ENCODE peak calls at places on chromosomes 4 and X, in six cellular contexts. One of them, this sample, is unnamed.

GRCh38 chr4:87977521-87978278 is 2.2 kb downstream of the SPP1 start:
- DNase-seq in amniotic epithelial cell: no peak
- DNase-seq in naive thymus-derived CD8-positive, alpha-beta T cell: no peak
- DNase-seq in iPS-NIHi11: no peak
- DNase-seq in effector CD4-positive, alpha-beta T cell: no peak
- DNase-seq in NCI-H1930: peak
- DNase-seq in this sample: no peak

GRCh38 chrX:116111934-116112595 is 58.5 kb upstream of the AGTR2 start:
- DNase-seq in amniotic epithelial cell: no peak
- DNase-seq in naive thymus-derived CD8-positive, alpha-beta T cell: no peak
- DNase-seq in iPS-NIHi11: no peak
- DNase-seq in effector CD4-positive, alpha-beta T cell: no peak
- DNase-seq in NCI-H1930: no peak
- DNase-seq in this sample: no peak

GRCh38 chr4:137310156-137310555 is 222.1 kb downstream of the PCDH18 start:
- DNase-seq in amniotic epithelial cell: peak
- DNase-seq in naive thymus-derived CD8-positive, alpha-beta T cell: no peak
- DNase-seq in iPS-NIHi11: no peak
- DNase-seq in effector CD4-positive, alpha-beta T cell: no peak
- DNase-seq in NCI-H1930: no peak
- DNase-seq in this sample: no peak

GRCh38 chr4:56424697-56425514 is 10.5 kb downstream of the PPAT start:
- DNase-seq in amniotic epithelial cell: peak
- DNase-seq in naive thymus-derived CD8-positive, alpha-beta T cell: peak
- DNase-seq in iPS-NIHi11: peak
- DNase-seq in effector CD4-positive, alpha-beta T cell: peak
- DNase-seq in NCI-H1930: no peak
- DNase-seq in this sample: no peak

GRCh38 chr4:161382655-161383054 is 781.1 kb downstream of the FSTL5 start:
- DNase-seq in amniotic epithelial cell: no peak
- DNase-seq in naive thymus-derived CD8-positive, alpha-beta T cell: no peak
- DNase-seq in iPS-NIHi11: no peak
- DNase-seq in effector CD4-positive, alpha-beta T cell: no peak
- DNase-seq in NCI-H1930: no peak
- DNase-seq in this sample: no peak

GRCh38 chr4:151522790-151523332 is 113.9 kb downstream of the FHIP1A start:
- DNase-seq in amniotic epithelial cell: no peak
- DNase-seq in naive thymus-derived CD8-positive, alpha-beta T cell: no peak
- DNase-seq in iPS-NIHi11: no peak
- DNase-seq in effector CD4-positive, alpha-beta T cell: no peak
- DNase-seq in NCI-H1930: no peak
- DNase-seq in this sample: no peak

GRCh38 chr4:2686379-2687265 is 69.5 kb downstream of the TNIP2 start:
- DNase-seq in amniotic epithelial cell: no peak
- DNase-seq in naive thymus-derived CD8-positive, alpha-beta T cell: no peak
- DNase-seq in iPS-NIHi11: no peak
- DNase-seq in effector CD4-positive, alpha-beta T cell: no peak
- DNase-seq in NCI-H1930: no peak
- DNase-seq in this sample: no peak

GRCh38 chr4:80128941-80129340 is 55.9 kb upstream of the ANTXR2 start:
- DNase-seq in amniotic epithelial cell: no peak
- DNase-seq in naive thymus-derived CD8-positive, alpha-beta T cell: no peak
- DNase-seq in iPS-NIHi11: no peak
- DNase-seq in effector CD4-positive, alpha-beta T cell: no peak
- DNase-seq in NCI-H1930: no peak
- DNase-seq in this sample: no peak

GRCh38 chrX:65740909-65741308 is 73.5 kb downstream of the MSN start:
- DNase-seq in amniotic epithelial cell: no peak
- DNase-seq in naive thymus-derived CD8-positive, alpha-beta T cell: no peak
- DNase-seq in iPS-NIHi11: no peak
- DNase-seq in effector CD4-positive, alpha-beta T cell: no peak
- DNase-seq in NCI-H1930: no peak
- DNase-seq in this sample: no peak

This sample was measured in progenitor cell of endocrine pancreas.